ENCODE peak calls at places on chromosomes 11 and 22, in seven cellular contexts. One of them, this sample, is unnamed.

GRCh38 chr11:78606667-78607066 is 32.0 kb upstream of the NARS2 start:
- DNase-seq in prostate gland: no peak
- DNase-seq in adrenal gland: no peak
- DNase-seq in GM12878: no peak
- DNase-seq in H54: no peak
- DNase-seq in A549: no peak
- DNase-seq in K562: no peak
- DNase-seq in this sample: no peak

GRCh38 chr22:35523167-35523928 is 17.3 kb upstream of the RASD2 start:
- DNase-seq in adrenal gland: no peak
- DNase-seq in A549: no peak
- DNase-seq in GM12878: no peak
- DNase-seq in prostate gland: peak; percentile 25
- DNase-seq in K562: no peak
- DNase-seq in H54: no peak
- DNase-seq in this sample: no peak

GRCh38 chr11:20647976-20648565 is 21.3 kb upstream of the NELL1 start:
- DNase-seq in H54: peak; percentile 36
- DNase-seq in K562: peak; percentile 69
- DNase-seq in GM12878: peak; percentile 12
- DNase-seq in prostate gland: peak; percentile 29
- DNase-seq in A549: peak; percentile 59
- DNase-seq in adrenal gland: peak; percentile 59
- DNase-seq in this sample: no peak

GRCh38 chr22:48858121-48858520 is 969.6 kb downstream of the BRD1 start:
- DNase-seq in prostate gland: no peak
- DNase-seq in adrenal gland: no peak
- DNase-seq in K562: no peak
- DNase-seq in GM12878: no peak
- DNase-seq in H54: no peak
- DNase-seq in A549: no peak
- DNase-seq in this sample: no peak

GRCh38 chr22:49019737-49020136 is 807.9 kb downstream of the BRD1 start:
- DNase-seq in A549: no peak
- DNase-seq in H54: no peak
- DNase-seq in K562: no peak
- DNase-seq in adrenal gland: no peak
- DNase-seq in GM12878: no peak
- DNase-seq in prostate gland: no peak
- DNase-seq in this sample: no peak

GRCh38 chr11:134577801-134578200 is 165.8 kb upstream of the B3GAT1 start:
- DNase-seq in H54: no peak
- DNase-seq in adrenal gland: no peak
- DNase-seq in K562: no peak
- DNase-seq in A549: no peak
- DNase-seq in GM12878: no peak
- DNase-seq in prostate gland: no peak
- DNase-seq in this sample: peak; percentile 30

GRCh38 chr11:82937554-82937953 is 36.0 kb downstream of the DDIAS start:
- DNase-seq in prostate gland: no peak
- DNase-seq in adrenal gland: no peak
- DNase-seq in H54: no peak
- DNase-seq in GM12878: no peak
- DNase-seq in K562: no peak
- DNase-seq in A549: no peak
- DNase-seq in this sample: no peak

GRCh38 chr11:2766166-2766565 is 66.4 kb upstream of the KCNQ1OT1 start:
- DNase-seq in H54: no peak
- DNase-seq in adrenal gland: no peak
- DNase-seq in K562: no peak
- DNase-seq in prostate gland: no peak
- DNase-seq in GM12878: no peak
- DNase-seq in A549: no peak
- DNase-seq in this sample: no peak

GRCh38 chr22:26124991-26125725 is 44.1 kb upstream of the SEZ6L start:
- DNase-seq in prostate gland: no peak
- DNase-seq in adrenal gland: no peak
- DNase-seq in H54: no peak
- DNase-seq in GM12878: no peak
- DNase-seq in A549: no peak
- DNase-seq in K562: no peak
- DNase-seq in this sample: no peak

GRCh38 chr22:24161485-24161884 is 19.8 kb upstream of the SUSD2 start:
- DNase-seq in prostate gland: no peak
- DNase-seq in GM12878: no peak
- DNase-seq in adrenal gland: no peak
- DNase-seq in H54: no peak
- DNase-seq in A549: no peak
- DNase-seq in K562: no peak
- DNase-seq in this sample: no peak

GRCh38 chr11:120690406-120690805 is 178.9 kb downstream of the GRIK4 start:
- DNase-seq in GM12878: no peak
- DNase-seq in adrenal gland: no peak
- DNase-seq in A549: no peak
- DNase-seq in H54: no peak
- DNase-seq in prostate gland: no peak
- DNase-seq in K562: no peak
- DNase-seq in this sample: no peak

GRCh38 chr11:105344938-105345337 is 205.4 kb upstream of the CARD18 start:
- DNase-seq in K562: no peak
- DNase-seq in GM12878: no peak
- DNase-seq in H54: no peak
- DNase-seq in prostate gland: no peak
- DNase-seq in A549: no peak
- DNase-seq in adrenal gland: no peak
- DNase-seq in this sample: no peak

GRCh38 chr22:37498289-37498909 is 12.2 kb upstream of the MFNG start:
- DNase-seq in GM12878: peak; percentile 15
- DNase-seq in H54: no peak
- DNase-seq in prostate gland: no peak
- DNase-seq in adrenal gland: peak; percentile 36
- DNase-seq in K562: peak; percentile 79
- DNase-seq in A549: peak; percentile 46
- DNase-seq in this sample: no peak

DNA sequence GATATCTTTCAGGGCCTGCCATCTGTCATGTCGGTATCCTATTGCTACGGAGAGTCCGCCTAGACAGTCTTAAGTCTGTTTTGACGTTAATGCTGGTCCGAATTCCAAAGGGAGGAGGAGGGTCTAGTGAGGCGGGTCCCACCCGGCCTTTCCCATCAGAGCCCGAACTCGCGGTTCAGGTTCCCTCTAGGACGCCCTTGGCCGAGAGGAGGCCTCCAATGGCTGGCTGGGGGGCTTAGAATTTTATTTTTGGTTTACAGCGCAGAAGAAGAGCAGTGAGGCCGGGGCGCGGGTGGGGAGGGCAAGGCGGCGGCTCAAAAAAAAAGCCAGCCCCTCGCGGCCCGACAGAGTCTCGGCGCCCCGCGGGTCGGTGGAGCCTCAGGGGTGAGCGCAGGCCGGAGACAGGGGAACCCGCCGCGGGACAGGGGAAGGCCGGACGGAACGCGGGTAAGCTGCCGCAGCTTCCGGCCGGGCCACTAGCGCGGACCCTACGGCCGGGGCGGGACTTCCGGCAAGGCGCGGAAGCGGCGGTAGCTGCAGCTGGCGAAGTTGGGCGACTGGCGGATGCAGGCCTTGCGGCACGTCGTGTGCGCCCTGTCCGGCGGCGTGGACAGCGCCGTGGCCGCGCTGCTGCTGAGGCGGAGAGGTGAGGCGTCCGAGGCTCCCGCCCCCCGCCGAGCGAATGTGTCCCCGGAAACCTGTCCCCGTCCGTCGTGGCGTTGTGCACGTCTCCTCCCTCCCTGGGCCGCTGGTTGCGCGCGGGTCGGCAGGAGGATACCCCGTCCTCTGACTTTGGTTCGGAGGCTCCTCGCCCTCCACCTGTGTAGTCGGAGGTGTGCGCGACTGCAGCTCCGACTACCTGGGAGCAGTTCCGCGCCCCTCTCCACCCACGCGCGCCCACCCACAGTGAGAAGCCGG is at the start of gene TRMU:
- DNase-seq in A549: peak; percentile 85
- DNase-seq in K562: peak; percentile 90
- DNase-seq in H54: peak; percentile 86
- DNase-seq in prostate gland: peak; percentile 65
- DNase-seq in adrenal gland: peak; percentile 87
- DNase-seq in GM12878: peak; percentile 56
- DNase-seq in this sample: peak; percentile 72
- TF ChIP-seq POLR2A in A549: peak; percentile 85
- TF ChIP-seq POLR2A in K562: peak; percentile 69
- TF ChIP-seq POLR2A in H54: peak; percentile 82
- TF ChIP-seq POLR2A in prostate gland: peak; percentile 56
- TF ChIP-seq POLR2A in adrenal gland: peak; percentile 78
- TF ChIP-seq POLR2A in GM12878: peak; percentile 95
- TF ChIP-seq POLR2A in this sample: peak; percentile 21

DNA sequence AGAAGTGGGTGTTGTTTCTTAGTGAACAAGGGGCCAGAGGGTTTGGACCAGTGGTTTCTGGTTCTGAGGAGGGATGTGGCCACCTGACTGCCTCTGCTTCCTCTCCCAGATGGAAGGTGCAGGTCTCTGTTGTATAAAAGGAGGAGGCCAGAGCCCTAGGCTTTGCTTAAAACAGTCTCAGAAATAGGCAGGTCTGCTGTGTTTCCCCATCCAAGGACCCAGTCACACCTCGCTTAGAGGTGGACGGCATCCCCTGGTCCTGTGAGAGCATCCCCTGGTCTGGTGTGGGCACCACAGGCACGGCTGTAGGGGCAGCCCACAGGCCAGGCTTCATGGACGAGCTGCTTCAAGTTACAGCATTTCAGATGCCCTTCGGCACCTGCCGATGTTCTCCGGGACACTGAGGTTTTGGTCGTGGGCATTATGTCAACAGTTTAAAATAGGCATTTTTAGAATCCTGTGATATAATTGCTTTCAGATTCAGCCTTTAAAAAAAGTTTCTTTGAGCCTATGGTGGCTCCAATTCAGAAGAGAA is 45.7 kb upstream of the SHANK2 start:
- DNase-seq in adrenal gland: no peak
- DNase-seq in GM12878: no peak
- DNase-seq in A549: no peak
- DNase-seq in H54: no peak
- DNase-seq in prostate gland: peak; percentile 3
- DNase-seq in K562: no peak
- DNase-seq in this sample: no peak
- TF ChIP-seq POLR2A in adrenal gland: no peak
- TF ChIP-seq POLR2A in GM12878: no peak
- TF ChIP-seq POLR2A in A549: no peak
- TF ChIP-seq POLR2A in H54: no peak
- TF ChIP-seq POLR2A in prostate gland: no peak
- TF ChIP-seq POLR2A in K562: no peak
- TF ChIP-seq POLR2A in this sample: no peak

GRCh38 chr11:72813740-72814138 is 472 bp upstream of the ATG16L2 start:
- DNase-seq in adrenal gland: peak; percentile 87
- DNase-seq in K562: peak; percentile 85
- DNase-seq in prostate gland: peak; percentile 74
- DNase-seq in H54: peak; percentile 75
- DNase-seq in GM12878: no peak
- DNase-seq in A549: peak; percentile 61
- DNase-seq in this sample: no peak
- TF ChIP-seq POLR2A in adrenal gland: peak; percentile 39
- TF ChIP-seq POLR2A in K562: peak; percentile 74
- TF ChIP-seq POLR2A in prostate gland: peak; percentile 69
- TF ChIP-seq POLR2A in H54: peak; percentile 86
- TF ChIP-seq POLR2A in GM12878: peak; percentile 94
- TF ChIP-seq POLR2A in A549: peak; percentile 94
- TF ChIP-seq POLR2A in this sample: no peak

DNA sequence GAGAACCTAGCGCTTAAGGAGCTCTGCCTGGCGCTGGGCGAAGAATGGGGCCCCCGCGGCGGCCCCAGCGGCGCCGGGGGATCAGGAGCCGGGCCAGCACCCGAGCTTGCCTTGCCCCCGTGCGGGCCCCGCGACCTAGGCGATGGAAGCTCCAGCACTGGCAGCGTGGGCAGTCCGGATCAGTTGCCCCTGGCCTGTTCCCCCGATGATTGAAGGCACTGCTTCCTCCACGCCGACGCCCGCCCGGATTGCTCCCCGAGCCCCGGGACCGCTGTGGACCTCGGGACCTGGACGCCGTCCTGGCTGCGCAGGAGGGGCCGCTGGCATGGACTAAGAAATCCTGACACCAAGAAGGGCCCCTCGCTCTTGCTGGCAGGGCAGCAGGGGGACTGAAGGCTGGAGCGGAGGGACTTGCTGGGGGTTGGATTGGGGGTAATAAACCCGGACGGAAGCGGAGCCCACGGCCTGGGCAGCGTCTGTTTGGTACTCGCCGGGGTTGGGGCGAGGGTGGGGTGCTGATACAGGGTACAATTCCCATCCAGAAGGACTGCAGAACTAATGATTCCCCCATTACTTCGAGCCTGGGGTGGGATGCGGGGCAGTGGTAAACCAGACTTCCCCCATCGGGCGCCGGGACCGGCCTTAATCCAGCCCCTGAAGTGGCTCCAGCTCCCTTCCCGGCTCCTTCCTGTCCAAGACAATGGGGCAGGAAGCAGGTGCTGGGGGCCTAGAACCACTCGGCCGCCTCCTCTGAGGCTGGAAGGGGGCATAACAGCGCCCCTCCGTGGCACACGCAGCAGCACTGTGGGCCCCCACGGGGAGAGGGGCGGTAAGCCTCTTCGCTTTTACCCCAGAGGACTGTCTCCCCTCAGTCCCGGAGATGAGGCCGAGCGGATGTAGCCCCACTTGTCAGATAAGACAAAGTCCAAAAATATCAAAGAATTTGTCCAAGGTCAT is 985 bp downstream of the CCDC85B start:
- DNase-seq in H54: no peak
- DNase-seq in K562: peak; percentile 73
- DNase-seq in prostate gland: no peak
- DNase-seq in A549: peak; percentile 43
- DNase-seq in GM12878: no peak
- DNase-seq in adrenal gland: peak; percentile 45
- DNase-seq in this sample: no peak
- TF ChIP-seq POLR2A in H54: peak; percentile 10
- TF ChIP-seq POLR2A in K562: peak; percentile 76
- TF ChIP-seq POLR2A in prostate gland: no peak
- TF ChIP-seq POLR2A in A549: peak; percentile 7
- TF ChIP-seq POLR2A in GM12878: peak; percentile 40
- TF ChIP-seq POLR2A in adrenal gland: peak; percentile 74
- TF ChIP-seq POLR2A in this sample: no peak

DNA sequence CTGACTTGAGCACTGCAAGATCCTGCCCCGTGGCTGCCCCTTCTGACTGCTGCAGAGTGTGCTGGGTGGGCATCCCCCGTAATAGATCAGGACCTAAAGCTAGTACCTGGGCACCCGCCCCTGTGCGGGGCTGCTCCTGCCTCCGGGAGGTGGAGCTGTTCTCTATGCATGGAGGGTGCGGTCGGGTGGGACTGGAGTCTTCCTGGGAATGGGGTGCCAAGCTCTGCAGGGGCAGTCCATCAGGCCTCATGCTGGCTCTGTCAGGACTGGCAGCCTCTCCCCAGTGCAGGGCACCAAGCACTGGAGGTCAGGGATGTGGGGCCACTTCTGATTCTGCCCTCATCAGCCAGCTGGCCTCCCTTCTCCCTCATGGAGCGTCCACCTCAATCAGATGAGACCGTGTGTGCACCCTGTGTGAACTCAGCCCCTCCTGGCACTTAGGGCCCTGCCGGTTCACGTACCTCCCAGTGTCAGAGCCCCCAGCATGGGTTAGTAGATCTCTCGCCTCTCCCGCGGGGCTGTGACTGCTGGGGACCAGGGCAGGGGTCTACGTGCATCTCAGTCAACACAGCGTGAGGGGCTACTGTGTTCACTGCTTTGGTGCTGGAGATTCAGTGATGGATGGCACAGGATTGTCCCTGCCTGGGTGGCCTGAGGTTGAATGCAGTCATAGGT is 30.7 kb downstream of the MPPED1 start:
- DNase-seq in H54: no peak
- DNase-seq in A549: no peak
- DNase-seq in GM12878: no peak
- DNase-seq in prostate gland: no peak
- DNase-seq in adrenal gland: no peak
- DNase-seq in K562: no peak
- DNase-seq in this sample: no peak
- TF ChIP-seq POLR2A in H54: no peak
- TF ChIP-seq POLR2A in A549: no peak
- TF ChIP-seq POLR2A in GM12878: no peak
- TF ChIP-seq POLR2A in prostate gland: no peak
- TF ChIP-seq POLR2A in adrenal gland: no peak
- TF ChIP-seq POLR2A in K562: no peak
- TF ChIP-seq POLR2A in this sample: no peak